ENCODE peak calls at places on chromosomes 5 and 9, in seven cellular contexts. O is GM23248, T is left ventricle myocardium inferior, U is fibroblast of lung, B is IMR-90, N is tibial artery, A is mesendoderm. Z is an unnamed sample.
A peak's percentile ranks its signal among the peaks of the same experiment; 100 is the strongest.

GRCh38 chr9:33170464-33171156 is 3.5 kb upstream of the B4GALT1 start:
- DNase-seq in O (peak; percentile 43), N (no peak), U (peak; percentile 34), B (no peak), A (peak; percentile 40), T (peak; percentile 68), Z (no peak)

GRCh38 chr5:143258559-143259253 is 144.8 kb downstream of the NR3C1 start:
- DNase-seq in T (no peak), O (peak; percentile 52), U (peak; percentile 57), A (no peak), N (no peak), B (peak; percentile 87), Z (no peak)

GRCh38 chr5:141757402-141757801 is 75.4 kb upstream of the ARAP3 start:
- DNase-seq in N (no peak), T (no peak), A (peak; percentile 81), O (peak; percentile 68), B (peak; percentile 41), U (peak; percentile 29), Z (no peak)

GRCh38 chr5:78361226-78361993 is 993 bp downstream of the SCAMP1 start:
- DNase-seq in T (peak; percentile 28), O (peak; percentile 71), A (peak; percentile 82), U (peak; percentile 74), N (peak; percentile 45), B (peak; percentile 78), Z (no peak)

GRCh38 chr5:143191720-143192119 is 211.8 kb downstream of the NR3C1 start:
- DNase-seq in U (no peak), B (no peak), A (no peak), T (no peak), O (no peak), N (no peak), Z (no peak)

GRCh38 chr5:39775058-39775457 is 350.3 kb upstream of the DAB2 start:
- DNase-seq in B (peak; percentile 57), A (no peak), U (peak; percentile 56), T (no peak), O (peak; percentile 69), N (no peak), Z (no peak)

GRCh38 chr5:171258737-171259405 is 50.2 kb upstream of the TLX3 start:
- DNase-seq in U (no peak), T (no peak), A (no peak), O (no peak), N (no peak), B (peak; percentile 27), Z (no peak)

GRCh38 chr9:126914458-126915280 is at the start of gene RALGPS1:
- DNase-seq in O (peak; percentile 98), B (peak; percentile 94), T (peak; percentile 96), U (peak; percentile 95), A (peak; percentile 98), N (peak; percentile 94), Z (peak; percentile 59)

GRCh38 chr5:58294598-58295298 is 165.1 kb downstream of the PLK2 start:
- DNase-seq in B (peak; percentile 61), U (peak; percentile 15), A (no peak), T (no peak), N (no peak), O (peak; percentile 66), Z (no peak)

GRCh38 chr5:80238078-80238477 is 17.8 kb downstream of the SERINC5 start:
- DNase-seq in T (no peak), U (no peak), O (no peak), A (no peak), N (no peak), B (no peak), Z (no peak)

GRCh38 chr5:179261301-179262125 is 83.7 kb downstream of the ADAMTS2 start:
- DNase-seq in O (peak; percentile 60), N (no peak), T (no peak), B (peak; percentile 57), A (peak; percentile 90), U (peak; percentile 59), Z (peak; percentile 57)

GRCh38 chr9:78030553-78031270 is 899 bp downstream of the GNAQ start:
- DNase-seq in O (peak; percentile 74), N (peak; percentile 52), T (peak; percentile 50), U (peak; percentile 45), A (peak; percentile 79), B (peak; percentile 21), Z (peak; percentile 78)

GRCh38 chr9:112489876-112490661 is 3.4 kb downstream of the KIAA1958 start:
- DNase-seq in A (peak; percentile 33), N (no peak), B (no peak), T (no peak), U (no peak), O (peak; percentile 9), Z (no peak)

GRCh38 chr9:6997330-6997729 is 239.6 kb downstream of the KDM4C start:
- DNase-seq in B (peak; percentile 2), O (peak; percentile 61), U (no peak), T (no peak), N (no peak), A (no peak), Z (no peak)

GRCh38 chr5:107129051-107129450 is 541.7 kb downstream of the EFNA5 start:
- DNase-seq in B (peak; percentile 43), N (no peak), U (peak; percentile 82), T (no peak), A (no peak), O (no peak), Z (no peak)

GRCh38 chr5:136666970-136667620 is 301.8 kb upstream of the TRPC7 start:
- DNase-seq in B (no peak), O (no peak), A (peak; percentile 66), N (no peak), U (no peak), T (no peak), Z (no peak)

GRCh38 chr9:6922124-6922676 is 164.4 kb downstream of the KDM4C start:
- DNase-seq in N (no peak), B (no peak), A (no peak), T (no peak), U (no peak), O (no peak), Z (no peak)

GRCh38 chr9:76161103-76161502 is 233.1 kb downstream of the RFK start:
- DNase-seq in B (peak; percentile 1), U (no peak), T (no peak), O (no peak), N (no peak), A (peak; percentile 52), Z (no peak)

GRCh38 chr9:78031271-78031825 is at the start of gene GNAQ:
- DNase-seq in B (peak; percentile 15), U (peak; percentile 20), N (no peak), A (no peak), O (peak; percentile 65), T (peak; percentile 33), Z (peak; percentile 68)

GRCh38 chr5:125835293-125836172 is 587.7 kb upstream of the GRAMD2B start:
- DNase-seq in B (peak; percentile 40), U (peak; percentile 66), T (peak; percentile 20), A (peak; percentile 82), O (peak; percentile 2), N (no peak), Z (no peak)

GRCh38 chr5:109865636-109866035 is 175.9 kb downstream of the MAN2A1 start:
- DNase-seq in N (no peak), O (peak; percentile 88), T (no peak), B (peak; percentile 98), A (no peak), U (peak; percentile 96), Z (no peak)

GRCh38 chr9:75988663-75989062 is 98.2 kb downstream of the PCSK5 start:
- DNase-seq in O (no peak), N (no peak), B (no peak), A (no peak), T (no peak), U (no peak), Z (no peak)

GRCh38 chr9:109411069-109411761 is 86.9 kb downstream of the PTPN3 start:
- DNase-seq in N (no peak), O (no peak), T (no peak), U (no peak), A (no peak), B (no peak), Z (no peak)

DNA sequence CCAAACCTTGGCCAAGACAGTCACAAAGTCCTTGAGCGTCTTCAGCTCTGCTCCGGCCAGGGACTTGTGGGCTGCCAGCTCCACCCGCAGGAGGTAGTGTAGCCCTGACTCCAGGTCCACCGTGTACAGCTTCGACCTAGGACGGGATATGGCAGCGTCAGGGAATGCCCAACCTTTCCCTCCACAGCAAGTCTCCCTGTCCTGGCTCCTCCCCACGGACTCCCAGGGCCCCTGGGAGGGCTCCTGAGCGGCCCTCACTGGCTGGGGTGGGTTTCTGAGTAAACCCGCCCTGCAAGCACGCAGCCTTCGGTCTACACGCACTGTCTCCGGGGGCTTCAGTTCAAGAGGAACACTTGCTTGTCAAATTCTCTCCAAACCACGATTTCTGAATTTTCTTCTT is 13.7 kb upstream of the LHX3 start:
- DNase-seq in O (no peak), T (no peak), N (no peak), A (no peak), B (no peak), U (no peak), Z (no peak)
- H3K36me3 ChIP-seq in O (peaks cover 12% of the 10 kb centered on the region), T (peaks cover 82% of the 10 kb centered on the region), N (peaks cover 94% of the 10 kb centered on the region), A (peaks cover 4% of the 10 kb centered on the region), B (peaks cover 22% of the 10 kb centered on the region), U (peaks cover 5% of the 10 kb centered on the region), Z (peaks cover 14% of the 10 kb centered on the region)

GRCh38 chr5:140338336-140338735 is 8.1 kb downstream of the HBEGF start:
- DNase-seq in B (peak; percentile 68), U (no peak), N (no peak), O (peak; percentile 77), T (no peak), A (no peak), Z (no peak)
- H3K4me1 ChIP-seq in B (peaks cover 6% of the 10 kb centered on the region), U (peaks cover 14% of the 10 kb centered on the region), N (no peaks in the 10 kb centered on the region), O (peaks cover 14% of the 10 kb centered on the region), T (peaks cover 90% of the 10 kb centered on the region), A (no peaks in the 10 kb centered on the region), Z (peaks cover 39% of the 10 kb centered on the region)

GRCh38 chr5:88778736-88779135 is 104.2 kb downstream of the MEF2C start:
- DNase-seq in U (no peak), O (no peak), N (peak; percentile 50), T (peak; percentile 18), A (no peak), B (no peak), Z (peak; percentile 23)
- H3K4me3 ChIP-seq in U (no peak overlapping the region), O (no peak overlapping the region), N (no peak overlapping the region), T (no peak overlapping the region), A (no peak overlapping the region), B (no peak overlapping the region), Z (peak overlapping the region; percentile 33)

GRCh38 chr5:158857376-158857775 is 242.3 kb downstream of the EBF1 start:
- DNase-seq in N (no peak), T (no peak), B (no peak), U (no peak), O (no peak), A (no peak), Z (no peak)

GRCh38 chr5:158858011-158858410 is 241.7 kb downstream of the EBF1 start:
- DNase-seq in A (peak; percentile 14), B (no peak), N (no peak), U (no peak), O (no peak), T (no peak), Z (no peak)

GRCh38 chr5:158858746-158859145 is 241.0 kb downstream of the EBF1 start:
- DNase-seq in N (no peak), A (no peak), B (no peak), U (no peak), T (no peak), O (no peak), Z (no peak)

GRCh38 chr5:158860706-158861105 is 239.0 kb downstream of the EBF1 start:
- DNase-seq in A (no peak), B (no peak), T (no peak), O (no peak), N (no peak), U (no peak), Z (no peak)

DNA sequence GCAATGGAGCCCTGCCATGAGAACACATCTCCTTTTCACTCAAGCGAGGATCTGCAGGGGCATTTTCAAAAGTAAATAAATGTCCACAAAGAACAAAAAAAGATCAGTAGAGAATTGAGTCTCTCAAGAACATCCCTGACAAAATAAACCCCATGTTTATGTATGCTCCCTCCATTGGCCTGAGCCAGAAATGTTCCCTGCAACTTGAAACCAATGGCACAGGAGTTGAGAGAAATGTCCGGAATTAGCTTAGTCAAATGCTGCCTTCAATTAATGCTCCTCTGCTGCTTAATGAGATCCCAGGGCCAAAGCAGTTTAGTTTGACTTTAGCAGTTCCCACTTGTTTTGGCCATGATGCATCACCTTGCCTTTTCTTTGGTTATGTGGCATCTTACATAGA is 238.3 kb downstream of the EBF1 start:
- DNase-seq in B (no peak), T (no peak), U (no peak), N (no peak), O (no peak), A (no peak), Z (no peak)
- H3K36me3 ChIP-seq in B (no peaks in the 10 kb centered on the region), T (no peaks in the 10 kb centered on the region), U (no peaks in the 10 kb centered on the region), N (no peaks in the 10 kb centered on the region), O (no peaks in the 10 kb centered on the region), A (no peaks in the 10 kb centered on the region), Z (no peaks in the 10 kb centered on the region)